ENCODE peak calls at places on chromosomes 11 and 22, in seven cellular contexts. L, F, U, A, D, Z and X are unnamed samples.

GRCh38 chr11:95585071-95585751 is 204.4 kb downstream of the FAM76B start:
- DNase-seq in A (no peak), L (no peak), U (no peak), Z (no peak), D (no peak), F (no peak), X (no peak)

GRCh38 chr22:41140365-41140957 is 48.1 kb downstream of the EP300 start:
- DNase-seq in L (no peak), D (no peak), A (no peak), F (peak; percentile 13), U (no peak), Z (no peak), X (no peak)

GRCh38 chr11:122523841-122524531 is 131.5 kb upstream of the UBASH3B start:
- DNase-seq in L (no peak), F (peak; percentile 10), A (no peak), U (no peak), Z (no peak), D (no peak), X (no peak)

GRCh38 chr11:46633291-46634217 is 16.2 kb downstream of the ATG13 start:
- DNase-seq in L (no peak), U (no peak), Z (no peak), F (no peak), A (no peak), D (no peak), X (no peak)

GRCh38 chr11:46918087-46918751 is at the start of gene LRP4:
- DNase-seq in F (peak; percentile 55), U (peak; percentile 72), L (peak; percentile 48), Z (no peak), A (peak; percentile 52), D (no peak), X (peak; percentile 35)

GRCh38 chr11:6733326-6734030 is 38.3 kb downstream of the OR2AG2 start:
- DNase-seq in A (no peak), D (no peak), Z (no peak), F (no peak), U (no peak), L (no peak), X (no peak)

GRCh38 chr11:95925011-95925410 is 1.1 kb upstream of the MTMR2 start:
- DNase-seq in A (no peak), U (no peak), L (no peak), D (no peak), Z (no peak), F (no peak), X (no peak)

GRCh38 chr11:93729129-93729616 is 12.1 kb downstream of the TAF1D start:
- DNase-seq in L (no peak), Z (no peak), U (no peak), F (no peak), D (no peak), A (no peak), X (no peak)

GRCh38 chr11:11998091-11998781 is 10.2 kb downstream of the DKK3 start:
- DNase-seq in L (no peak), Z (peak; percentile 65), F (no peak), D (no peak), A (no peak), U (no peak), X (no peak)

GRCh38 chr11:83147895-83148294 is 9.0 kb upstream of the PCF11 start:
- DNase-seq in U (no peak), A (no peak), L (no peak), D (no peak), F (no peak), Z (no peak), X (no peak)

GRCh38 chr11:36868380-36868779 is 270.3 kb upstream of the RAG2 start:
- DNase-seq in L (no peak), Z (no peak), U (no peak), F (no peak), A (no peak), D (no peak), X (no peak)

GRCh38 chr11:126385991-126386728 is 30.7 kb downstream of the ST3GAL4 start:
- DNase-seq in A (no peak), D (no peak), L (no peak), U (no peak), F (no peak), Z (no peak), X (no peak)

GRCh38 chr11:62402226-62402625 is 16.6 kb upstream of the SCGB1A1 start:
- DNase-seq in Z (no peak), U (no peak), L (no peak), A (no peak), D (peak; percentile 68), F (no peak), X (no peak)

GRCh38 chr11:133041928-133042890 is 490.1 kb downstream of the OPCML start:
- DNase-seq in F (no peak), A (no peak), D (no peak), Z (no peak), L (no peak), U (no peak), X (no peak)

GRCh38 chr22:42160830-42161696 is 30.5 kb upstream of the CYP2D6 start:
- DNase-seq in A (no peak), F (no peak), Z (no peak), D (no peak), L (no peak), U (no peak), X (no peak)

GRCh38 chr11:61745796-61746653 is 6.4 kb upstream of the MYRF start:
- DNase-seq in A (no peak), D (no peak), F (no peak), Z (no peak), U (no peak), L (no peak), X (no peak)